ENCODE peak calls at places on chromosomes 3 and 15, in eight cellular contexts. Q is NB4, F is heart left ventricle, D is epithelial cell of proximal tubule, M is thoracic aorta, Z is lower leg skin, V is neuronal stem cell, T is skeletal muscle cell. K is an unnamed sample.

GRCh38 chr3:193863657-193864323 is 270.8 kb downstream of the OPA1 start:
- DNase-seq in Q (no peak), F (peak; percentile 67), D (no peak), M (no peak), Z (no peak), V (no peak), T (no peak), K (no peak)

GRCh38 chr3:49132073-49132436 is 795 bp downstream of the LAMB2 start:
- DNase-seq in Q (no peak), F (no peak), D (no peak), M (no peak), Z (no peak), V (no peak), T (no peak), K (no peak)

GRCh38 chr3:42369304-42369703 is 41.1 kb downstream of the LYZL4 start:
- DNase-seq in Q (no peak), F (peak; percentile 33), D (no peak), M (no peak), Z (peak; percentile 39), V (peak; percentile 20), T (no peak), K (peak; percentile 22)

GRCh38 chr3:155070932-155071387 is 9.2 kb upstream of the MME start:
- DNase-seq in Q (no peak), F (peak; percentile 30), D (peak; percentile 67), M (no peak), Z (peak; percentile 89), V (no peak), T (peak; percentile 99), K (no peak)

GRCh38 chr3:105440113-105440512 is 73.4 kb downstream of the ALCAM start:
- DNase-seq in Q (no peak), F (no peak), D (no peak), M (no peak), Z (no peak), V (no peak), T (no peak), K (no peak)

GRCh38 chr15:39869858-39870515 is 50.1 kb downstream of the GPR176 start:
- DNase-seq in Q (no peak), F (no peak), D (no peak), M (no peak), Z (no peak), V (no peak), T (no peak), K (no peak)

GRCh38 chr15:92152983-92153382 is 240.7 kb upstream of the ST8SIA2 start:
- DNase-seq in Q (no peak), F (no peak), D (no peak), M (no peak), Z (no peak), V (no peak), T (no peak), K (no peak)

GRCh38 chr15:74129411-74130088 is 836 bp upstream of the ISLR2 start:
- DNase-seq in Q (no peak), F (no peak), D (no peak), M (no peak), Z (no peak), V (no peak), T (no peak), K (no peak)

GRCh38 chr3:47385007-47385406 is 4.2 kb downstream of the PTPN23 start:
- DNase-seq in Q (no peak), F (no peak), D (no peak), M (no peak), Z (no peak), V (no peak), T (no peak), K (no peak)

GRCh38 chr3:111845996-111846395 is 13.1 kb upstream of the PHLDB2 start:
- DNase-seq in Q (no peak), F (no peak), D (no peak), M (no peak), Z (no peak), V (no peak), T (peak; percentile 47), K (no peak)

GRCh38 chr15:89766357-89767311 is 9.5 kb upstream of the MESP2 start:
- DNase-seq in Q (no peak), F (peak; percentile 67), D (no peak), M (no peak), Z (peak; percentile 85), V (no peak), T (no peak), K (peak; percentile 44)

GRCh38 chr3:74302274-74302673 is 312.2 kb downstream of the CNTN3 start:
- DNase-seq in Q (no peak), F (no peak), D (no peak), M (no peak), Z (no peak), V (no peak), T (no peak), K (no peak)

GRCh38 chr15:56077071-56077470 is 83.7 kb upstream of the NEDD4 start:
- DNase-seq in Q (no peak), F (no peak), D (no peak), M (no peak), Z (no peak), V (no peak), T (no peak), K (no peak)

GRCh38 chr3:139332092-139332491 is 11.7 kb upstream of the MRPS22 start:
- DNase-seq in Q (no peak), F (no peak), D (no peak), M (no peak), Z (no peak), V (no peak), T (no peak), K (no peak)

GRCh38 chr3:197175503-197175902 is 122.9 kb downstream of the DLG1 start:
- DNase-seq in Q (no peak), F (no peak), D (no peak), M (no peak), Z (no peak), V (no peak), T (no peak), K (no peak)

GRCh38 chr3:46887980-46888494 is 10.5 kb downstream of the PTH1R start:
- DNase-seq in Q (no peak), F (no peak), D (no peak), M (no peak), Z (no peak), V (no peak), T (no peak), K (no peak)

GRCh38 chr3:51942603-51943450 is 664 bp downstream of the PARP3 start:
- DNase-seq in Q (peak; percentile 58), F (peak; percentile 81), D (no peak), M (no peak), Z (peak; percentile 90), V (no peak), T (no peak), K (peak; percentile 71)

GRCh38 chr15:62153228-62153627 is 11.9 kb downstream of the C2CD4B start:
- DNase-seq in Q (no peak), F (no peak), D (no peak), M (no peak), Z (no peak), V (no peak), T (no peak), K (no peak)

GRCh38 chr3:27677554-27677953 is 44.6 kb downstream of the EOMES start:
- DNase-seq in Q (no peak), F (no peak), D (peak; percentile 77), M (no peak), Z (no peak), V (no peak), T (peak; percentile 95), K (no peak)

GRCh38 chr3:40037582-40037981 is 228.2 kb downstream of the MYRIP start:
- DNase-seq in Q (no peak), F (no peak), D (no peak), M (no peak), Z (no peak), V (no peak), T (no peak), K (no peak)

GRCh38 chr3:120678331-120678845 is 3.7 kb downstream of the HGD start:
- DNase-seq in Q (peak; percentile 91), F (no peak), D (peak; percentile 98), M (no peak), Z (no peak), V (no peak), T (peak; percentile 90), K (peak; percentile 13)

GRCh38 chr3:150022406-150023238 is 51.9 kb upstream of the PFN2 start:
- DNase-seq in Q (peak; percentile 51), F (no peak), D (no peak), M (no peak), Z (no peak), V (no peak), T (no peak), K (no peak)

GRCh38 chr3:66239513-66240135 is 18.8 kb downstream of the SLC25A26 start:
- DNase-seq in Q (no peak), F (no peak), D (no peak), M (no peak), Z (no peak), V (no peak), T (no peak), K (no peak)

GRCh38 chr3:61809879-61810278 is 248.5 kb downstream of the PTPRG start:
- DNase-seq in Q (no peak), F (peak; percentile 84), D (no peak), M (no peak), Z (no peak), V (no peak), T (no peak), K (no peak)
- H3K4me3 ChIP-seq in Q (no peak overlapping the region), F (no peak overlapping the region), D (no peak overlapping the region), M (no peak overlapping the region), Z (no peak overlapping the region), V (no peak overlapping the region), T (no peak overlapping the region), K (no peak overlapping the region)

GRCh38 chr3:50245251-50245745 is 9.3 kb downstream of the GNAI2 start:
- DNase-seq in Q (no peak), F (no peak), D (no peak), M (no peak), Z (no peak), V (no peak), T (no peak), K (peak; percentile 56)
- H3K4me3 ChIP-seq in Q (peak overlapping the region; percentile 49), F (peak overlapping the region; percentile 58), D (peak overlapping the region; percentile 54), M (peak overlapping the region; percentile 64), Z (no peak overlapping the region), V (no peak overlapping the region), T (no peak overlapping the region), K (no peak overlapping the region)

DNA sequence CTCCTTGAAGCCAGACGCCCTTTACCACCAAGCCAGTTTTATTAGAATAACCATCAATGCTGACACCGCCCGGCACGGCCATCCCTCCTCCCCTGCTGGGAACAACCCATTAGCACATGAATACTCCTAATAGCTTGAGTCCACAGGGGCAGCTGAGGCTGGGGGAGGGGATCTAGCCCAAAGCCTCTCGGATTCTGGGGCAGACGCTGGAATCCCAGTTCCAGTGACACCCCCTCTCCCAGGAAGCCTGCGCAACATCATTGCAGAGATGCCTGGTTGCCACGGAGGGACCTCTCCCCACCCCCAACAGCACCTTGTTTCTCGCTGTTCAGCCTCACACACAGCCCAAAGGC is 1.2 kb upstream of the LINGO1 start:
- DNase-seq in Q (no peak), F (no peak), D (no peak), M (no peak), Z (no peak), V (no peak), T (no peak), K (peak; percentile 90)
- H3K4me3 ChIP-seq in Q (no peak overlapping the region), F (no peak overlapping the region), D (no peak overlapping the region), M (peak overlapping the region; percentile 75), Z (no peak overlapping the region), V (peak overlapping the region; percentile 1), T (no peak overlapping the region), K (peak overlapping the region; percentile 37)

DNA sequence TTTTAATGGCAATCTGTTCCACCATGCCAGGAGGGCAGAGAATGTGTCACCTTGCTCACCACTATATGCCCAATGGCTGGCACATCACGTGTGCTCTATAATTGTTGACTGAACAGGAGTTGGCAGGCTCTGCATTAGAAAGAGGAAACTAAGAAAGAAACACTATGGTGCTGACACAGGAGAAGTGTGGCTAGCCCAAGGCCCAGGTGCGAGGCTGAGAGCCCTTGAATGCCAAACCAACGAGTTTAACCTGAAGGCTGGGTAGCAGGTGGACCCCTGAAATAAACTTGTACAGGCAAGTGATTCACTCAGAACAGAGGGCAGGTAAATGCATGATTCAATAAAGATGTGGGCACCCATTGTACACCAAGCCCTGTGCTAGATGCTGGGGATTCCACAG is 2.4 kb downstream of the CHCHD4 start:
- DNase-seq in Q (no peak), F (no peak), D (no peak), M (no peak), Z (peak; percentile 17), V (no peak), T (no peak), K (no peak)
- H3K4me3 ChIP-seq in Q (no peak overlapping the region), F (no peak overlapping the region), D (no peak overlapping the region), M (no peak overlapping the region), Z (no peak overlapping the region), V (no peak overlapping the region), T (no peak overlapping the region), K (no peak overlapping the region)